ENCODE peak calls at places on chromosome 18, in seven cellular contexts. H, S, N, J, L, K and I are unnamed samples.

GRCh38 chr18:62784966-62785413 is 69.6 kb downstream of the PHLPP1 start:
- DNase-seq in S (peak; percentile 71), J (peak; percentile 44), K (no peak), H (peak; percentile 38), N (no peak), L (no peak), I (no peak)

GRCh38 chr18:37322497-37323035 is 243.0 kb downstream of the CELF4 start:
- DNase-seq in H (peak; percentile 31), N (peak; percentile 14), L (no peak), J (peak; percentile 16), S (peak; percentile 73), K (peak; percentile 86), I (no peak)

GRCh38 chr18:55868909-55869308 is 280.9 kb upstream of the TCF4 start:
- DNase-seq in L (no peak), N (no peak), K (no peak), J (no peak), S (no peak), H (peak; percentile 43), I (no peak)

GRCh38 chr18:55328301-55328700 is 259.7 kb downstream of the TCF4 start:
- DNase-seq in S (no peak), L (no peak), J (no peak), N (no peak), H (peak; percentile 41), K (no peak), I (no peak)

GRCh38 chr18:34999734-35000397 is 41.3 kb upstream of the MAPRE2 start:
- DNase-seq in S (no peak), N (peak; percentile 38), K (peak; percentile 43), H (no peak), J (no peak), L (no peak), I (no peak)

GRCh38 chr18:31241900-31242409 is 76.0 kb upstream of the DSG1 start:
- DNase-seq in L (no peak), J (no peak), N (no peak), H (no peak), S (no peak), K (peak; percentile 89), I (no peak)

GRCh38 chr18:57869228-57869627 is 66.1 kb upstream of the ATP8B1 start:
- DNase-seq in J (no peak), K (no peak), L (no peak), H (peak; percentile 19), N (no peak), S (no peak), I (no peak)

GRCh38 chr18:38047820-38048219 is 482.2 kb upstream of the CELF4 start:
- DNase-seq in N (no peak), S (no peak), L (no peak), H (no peak), K (no peak), J (no peak), I (no peak)

GRCh38 chr18:57475903-57476302 is 40.7 kb downstream of the ONECUT2 start:
- DNase-seq in S (no peak), L (no peak), N (no peak), J (no peak), H (no peak), K (no peak), I (no peak)

GRCh38 chr18:79026491-79026890 is 42.7 kb upstream of the ATP9B start:
- DNase-seq in K (peak; percentile 79), J (no peak), H (no peak), S (no peak), N (no peak), L (no peak), I (no peak)

GRCh38 chr18:49819768-49820662 is 6.7 kb upstream of the ACAA2 start:
- DNase-seq in H (no peak), S (no peak), K (no peak), N (peak; percentile 13), L (peak; percentile 34), J (no peak), I (no peak)

GRCh38 chr18:75341897-75342296 is 85.6 kb downstream of the SMIM21 start:
- DNase-seq in S (no peak), L (no peak), H (no peak), N (no peak), J (no peak), K (no peak), I (no peak)

GRCh38 chr18:53458944-53459580 is 765.4 kb downstream of the MBD2 start:
- DNase-seq in S (peak; percentile 51), K (peak; percentile 67), J (no peak), L (no peak), N (no peak), H (no peak), I (peak; percentile 47)

GRCh38 chr18:6001867-6002266 is 106.5 kb upstream of the TMEM200C start:
- DNase-seq in H (peak; percentile 24), N (no peak), L (no peak), S (no peak), J (no peak), K (no peak), I (no peak)

GRCh38 chr18:29892960-29893558 is 1149.5 kb downstream of the DSC3 start:
- DNase-seq in S (no peak), L (no peak), K (no peak), J (no peak), N (no peak), H (no peak), I (no peak)

GRCh38 chr18:9779630-9780029 is 71.5 kb downstream of the RAB31 start:
- DNase-seq in S (peak; percentile 87), L (no peak), K (peak; percentile 11), J (no peak), N (no peak), H (peak; percentile 19), I (no peak)

GRCh38 chr18:7567487-7568425 is 640 bp downstream of the PTPRM start:
- DNase-seq in L (no peak), J (peak; percentile 38), S (peak; percentile 79), K (peak; percentile 89), H (peak; percentile 65), N (peak; percentile 39), I (peak; percentile 82)

GRCh38 chr18:70397259-70397925 is 108.5 kb downstream of the SOCS6 start:
- DNase-seq in S (no peak), K (no peak), L (no peak), J (no peak), N (no peak), H (no peak), I (no peak)

GRCh38 chr18:37385846-37386435 is 179.7 kb downstream of the CELF4 start:
- DNase-seq in J (no peak), H (peak; percentile 58), N (no peak), K (no peak), L (no peak), S (no peak), I (no peak)

GRCh38 chr18:76528477-76529432 is 33.7 kb upstream of the ZNF516 start:
- DNase-seq in H (peak; percentile 86), K (peak; percentile 64), J (peak; percentile 84), S (peak; percentile 79), L (no peak), N (peak; percentile 11), I (peak; percentile 61)

GRCh38 chr18:79579807-79580480 is 99.7 kb upstream of the CTDP1 start:
- DNase-seq in J (no peak), L (no peak), H (no peak), K (peak; percentile 30), S (no peak), N (no peak), I (peak; percentile 69)

GRCh38 chr18:1593091-1593490 is 688.4 kb downstream of the ADCYAP1 start:
- DNase-seq in K (no peak), N (no peak), L (no peak), H (no peak), J (no peak), S (no peak), I (no peak)

GRCh38 chr18:59921384-59921891 is 21.6 kb downstream of the PMAIP1 start:
- DNase-seq in H (no peak), K (no peak), L (no peak), J (no peak), S (no peak), N (no peak), I (no peak)

GRCh38 chr18:75113455-75113854 is 95.5 kb downstream of the PTGR3 start:
- DNase-seq in S (no peak), K (no peak), N (no peak), H (no peak), L (no peak), J (no peak), I (no peak)

GRCh38 chr18:48818329-48819254 is 132.2 kb downstream of the SMAD7 start:
- DNase-seq in L (no peak), H (no peak), N (no peak), J (no peak), S (peak; percentile 29), K (peak; percentile 32), I (peak; percentile 49)
- H3K27ac ChIP-seq in L (no peak overlapping the region), H (no peak overlapping the region), N (no peak overlapping the region), J (no peak overlapping the region), S (no peak overlapping the region), K (no peak overlapping the region), I (no peak overlapping the region)

GRCh38 chr18:48638896-48639771 is 100.3 kb downstream of the CTIF start:
- DNase-seq in K (no peak), N (no peak), S (no peak), H (no peak), L (no peak), J (no peak), I (no peak)
- H3K36me3 ChIP-seq in K (peaks cover 14% of the 10 kb centered on the region), N (no peaks in the 10 kb centered on the region), S (peaks cover 4% of the 10 kb centered on the region), H (peaks cover 7% of the 10 kb centered on the region), L (no peaks in the 10 kb centered on the region), J (no peaks in the 10 kb centered on the region), I (no peaks in the 10 kb centered on the region)

GRCh38 chr18:519019-519879 is 18.7 kb upstream of the COLEC12 start:
- DNase-seq in S (no peak), N (no peak), K (peak; percentile 37), J (peak; percentile 35), H (peak; percentile 56), L (no peak), I (no peak)
- H3K4me1 ChIP-seq in S (no peaks in the 10 kb centered on the region), N (no peaks in the 10 kb centered on the region), K (peaks cover 9% of the 10 kb centered on the region), J (no peaks in the 10 kb centered on the region), H (peaks cover 2% of the 10 kb centered on the region), L (no peaks in the 10 kb centered on the region), I (no peaks in the 10 kb centered on the region)

GRCh38 chr18:48751727-48752468 is 198.9 kb downstream of the SMAD7 start:
- DNase-seq in K (no peak), N (no peak), H (no peak), S (no peak), J (no peak), L (no peak), I (no peak)

GRCh38 chr18:48750485-48751175 is 200.1 kb downstream of the SMAD7 start:
- DNase-seq in H (no peak), S (no peak), J (no peak), N (peak; percentile 35), K (no peak), L (no peak), I (peak; percentile 65)

GRCh38 chr18:48752928-48753327 is 197.8 kb downstream of the SMAD7 start:
- DNase-seq in N (no peak), K (no peak), J (no peak), S (no peak), L (no peak), H (no peak), I (no peak)

GRCh38 chr18:48752478-48752877 is 198.3 kb downstream of the SMAD7 start:
- DNase-seq in H (no peak), N (no peak), L (no peak), J (no peak), S (no peak), K (no peak), I (no peak)

DNA sequence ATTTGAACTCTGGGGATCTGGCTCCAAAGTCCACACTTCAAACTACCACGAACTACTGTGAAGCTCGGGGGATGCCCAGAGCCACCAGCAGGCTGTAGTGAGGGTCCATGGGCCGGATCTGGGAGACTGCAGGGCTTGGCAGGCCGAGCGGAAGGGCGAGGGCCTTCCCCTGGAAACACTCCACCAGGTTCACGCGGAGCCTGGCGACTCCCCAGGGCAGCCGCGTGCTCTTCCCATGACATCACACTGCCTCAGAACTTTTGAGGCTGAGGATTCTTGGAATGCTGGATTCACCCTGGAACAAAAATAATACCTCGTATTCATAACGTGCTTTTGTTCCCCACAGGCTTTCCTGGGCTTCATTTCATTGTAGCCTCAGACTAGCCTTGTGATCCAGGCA is 201.0 kb downstream of the SMAD7 start:
- DNase-seq in L (no peak), K (no peak), S (no peak), H (peak; percentile 58), N (no peak), J (peak; percentile 74), I (peak; percentile 46)
- H3K27ac ChIP-seq in L (no peak overlapping the region), K (no peak overlapping the region), S (peak overlapping the region; percentile 26), H (peak overlapping the region; percentile 41), N (no peak overlapping the region), J (no peak overlapping the region), I (no peak overlapping the region)